ENCODE peak calls at places on chromosomes 7 and 10, in nine cellular contexts. R, B, C, Y, U, N, I, E and Z are unnamed samples.

GRCh38 chr10:119336599-119336998 is 129.2 kb downstream of the GRK5 start:
- DNase-seq in R (peak; percentile 52), B (peak; percentile 77), C (no peak), Y (no peak), U (no peak), N (no peak), I (no peak), E (no peak), Z (peak; percentile 70)

GRCh38 chr7:113664867-113665266 is 253.9 kb downstream of the PPP1R3A start:
- DNase-seq in R (no peak), B (no peak), C (no peak), Y (no peak), U (no peak), N (no peak), I (no peak), E (no peak), Z (no peak)

GRCh38 chr7:78489423-78489822 is 690.9 kb downstream of the PHTF2 start:
- DNase-seq in R (no peak), B (no peak), C (no peak), Y (no peak), U (no peak), N (no peak), I (no peak), E (no peak), Z (no peak)

GRCh38 chr7:128350708-128351295 is 7.1 kb upstream of the RBM28 start:
- DNase-seq in R (no peak), B (no peak), C (no peak), Y (no peak), U (no peak), N (no peak), I (no peak), E (no peak), Z (no peak)

GRCh38 chr7:156629873-156630272 is 10.7 kb upstream of the RNF32 start:
- DNase-seq in R (no peak), B (no peak), C (no peak), Y (no peak), U (no peak), N (no peak), I (no peak), E (no peak), Z (no peak)

GRCh38 chr7:72275412-72276070 is 136.6 kb downstream of the CALN1 start:
- DNase-seq in R (no peak), B (no peak), C (no peak), Y (no peak), U (no peak), N (no peak), I (no peak), E (no peak), Z (no peak)

GRCh38 chr10:128310966-128311658 is 184.9 kb upstream of the MKI67 start:
- DNase-seq in R (no peak), B (no peak), C (no peak), Y (no peak), U (no peak), N (no peak), I (no peak), E (no peak), Z (no peak)

GRCh38 chr7:155741061-155741460 is 71.2 kb downstream of the SHH start:
- DNase-seq in R (no peak), B (no peak), C (no peak), Y (no peak), U (no peak), N (no peak), I (no peak), E (peak; percentile 31), Z (no peak)

GRCh38 chr10:53401536-53401935 is 629.0 kb upstream of the MBL2 start:
- DNase-seq in R (no peak), B (no peak), C (no peak), Y (no peak), U (no peak), N (no peak), I (no peak), E (no peak), Z (no peak)

GRCh38 chr10:84525120-84525806 is 196.9 kb downstream of the CCSER2 start:
- DNase-seq in R (no peak), B (no peak), C (no peak), Y (peak; percentile 45), U (no peak), N (no peak), I (no peak), E (no peak), Z (no peak)

GRCh38 chr7:98470131-98470985 is 69.5 kb upstream of the BAIAP2L1 start:
- DNase-seq in R (no peak), B (peak; percentile 26), C (peak; percentile 81), Y (no peak), U (no peak), N (peak; percentile 86), I (no peak), E (peak; percentile 67), Z (peak; percentile 77)

GRCh38 chr7:70681111-70681846 is 450.7 kb upstream of the GALNT17 start:
- DNase-seq in R (no peak), B (no peak), C (no peak), Y (no peak), U (no peak), N (no peak), I (no peak), E (no peak), Z (no peak)

GRCh38 chr7:29112721-29113120 is 33.6 kb downstream of the CPVL start:
- DNase-seq in R (no peak), B (no peak), C (no peak), Y (no peak), U (no peak), N (no peak), I (no peak), E (no peak), Z (no peak)

GRCh38 chr7:126805351-126805750 is 447.4 kb downstream of the GRM8 start:
- DNase-seq in R (no peak), B (no peak), C (no peak), Y (no peak), U (no peak), N (no peak), I (no peak), E (no peak), Z (no peak)

GRCh38 chr7:31398815-31399214 is 58.3 kb upstream of the NEUROD6 start:
- DNase-seq in R (no peak), B (no peak), C (no peak), Y (no peak), U (no peak), N (no peak), I (no peak), E (no peak), Z (no peak)

GRCh38 chr10:43904301-43904700 is 255.6 kb upstream of the ZNF32 start:
- DNase-seq in R (no peak), B (no peak), C (no peak), Y (no peak), U (no peak), N (no peak), I (no peak), E (peak; percentile 5), Z (no peak)

GRCh38 chr10:43905502-43906236 is 257.0 kb upstream of the ZNF32 start:
- DNase-seq in R (no peak), B (peak; percentile 80), C (no peak), Y (peak; percentile 37), U (no peak), N (no peak), I (no peak), E (no peak), Z (peak; percentile 26)

GRCh38 chr10:43904831-43905230 is 256.1 kb upstream of the ZNF32 start:
- DNase-seq in R (no peak), B (no peak), C (no peak), Y (no peak), U (no peak), N (no peak), I (no peak), E (no peak), Z (no peak)

GRCh38 chr10:43903451-43903850 is 254.8 kb upstream of the ZNF32 start:
- DNase-seq in R (no peak), B (no peak), C (no peak), Y (no peak), U (no peak), N (no peak), I (no peak), E (no peak), Z (no peak)

GRCh38 chr10:43906470-43906869 is 257.8 kb upstream of the ZNF32 start:
- DNase-seq in R (no peak), B (no peak), C (no peak), Y (no peak), U (no peak), N (no peak), I (no peak), E (no peak), Z (peak; percentile 30)
- H3K9me3 ChIP-seq in R (no peaks in the 10 kb centered on the region), B (no peaks in the 10 kb centered on the region), C (no peaks in the 10 kb centered on the region), Y (no peaks in the 10 kb centered on the region), U (peaks cover 4% of the 10 kb centered on the region), N (no peaks in the 10 kb centered on the region), I (no peaks in the 10 kb centered on the region), E (no peaks in the 10 kb centered on the region), Z (no peaks in the 10 kb centered on the region)

DNA sequence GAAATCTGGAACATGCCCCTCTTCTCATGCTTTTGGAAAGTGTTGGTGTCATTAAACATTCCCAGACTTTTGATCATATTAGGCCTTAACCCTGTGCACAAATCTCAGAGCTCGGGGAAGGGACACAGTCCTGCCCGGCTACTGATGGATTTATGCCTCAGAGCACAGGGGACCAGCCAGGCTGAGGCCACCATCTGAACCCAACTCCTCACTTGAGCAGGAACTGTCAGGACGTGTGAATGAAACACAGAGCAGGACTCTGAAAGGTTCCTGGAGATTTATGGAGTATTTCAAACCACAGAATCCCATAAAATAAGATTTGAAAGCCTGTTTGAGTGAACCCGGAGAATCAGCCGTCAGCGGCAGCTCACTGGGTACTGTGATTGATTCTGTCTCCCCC is 132.0 kb upstream of the CXCL12 start:
- DNase-seq in R (no peak), B (no peak), C (no peak), Y (no peak), U (no peak), N (no peak), I (no peak), E (no peak), Z (no peak)
- H3K9me3 ChIP-seq in R (no peaks in the 10 kb centered on the region), B (no peaks in the 10 kb centered on the region), C (no peaks in the 10 kb centered on the region), Y (no peaks in the 10 kb centered on the region), U (peaks cover 7% of the 10 kb centered on the region), N (no peaks in the 10 kb centered on the region), I (no peaks in the 10 kb centered on the region), E (no peaks in the 10 kb centered on the region), Z (no peaks in the 10 kb centered on the region)

DNA sequence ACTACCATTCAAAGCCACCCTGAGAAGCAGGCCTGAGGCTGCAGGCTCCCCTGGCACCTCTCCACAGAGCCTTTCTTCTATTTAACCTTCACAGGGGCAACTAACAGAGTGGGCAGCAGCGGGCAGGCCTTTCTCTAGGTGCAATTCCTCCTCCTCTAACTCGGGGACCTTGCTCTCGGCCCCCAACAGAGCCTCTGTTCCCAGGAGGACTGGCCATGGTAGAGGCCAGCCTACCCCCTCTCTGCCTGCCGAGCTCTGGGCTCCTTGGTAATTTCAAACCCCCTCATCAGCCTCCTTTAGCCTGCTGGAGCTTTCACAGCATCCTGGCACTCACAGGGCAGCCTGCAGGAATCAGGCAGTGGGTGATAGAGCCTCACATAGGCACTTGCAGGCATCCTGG is 920.8 kb upstream of the ZNF722 start:
- DNase-seq in R (no peak), B (no peak), C (no peak), Y (no peak), U (no peak), N (no peak), I (no peak), E (no peak), Z (no peak)
- H3K9me3 ChIP-seq in R (peaks cover 15% of the 10 kb centered on the region), B (no peaks in the 10 kb centered on the region), C (peaks cover 90% of the 10 kb centered on the region), Y (no peaks in the 10 kb centered on the region), U (peaks cover 55% of the 10 kb centered on the region), N (peaks cover 25% of the 10 kb centered on the region), I (peaks cover 54% of the 10 kb centered on the region), E (peaks cover 20% of the 10 kb centered on the region), Z (no peaks in the 10 kb centered on the region)

DNA sequence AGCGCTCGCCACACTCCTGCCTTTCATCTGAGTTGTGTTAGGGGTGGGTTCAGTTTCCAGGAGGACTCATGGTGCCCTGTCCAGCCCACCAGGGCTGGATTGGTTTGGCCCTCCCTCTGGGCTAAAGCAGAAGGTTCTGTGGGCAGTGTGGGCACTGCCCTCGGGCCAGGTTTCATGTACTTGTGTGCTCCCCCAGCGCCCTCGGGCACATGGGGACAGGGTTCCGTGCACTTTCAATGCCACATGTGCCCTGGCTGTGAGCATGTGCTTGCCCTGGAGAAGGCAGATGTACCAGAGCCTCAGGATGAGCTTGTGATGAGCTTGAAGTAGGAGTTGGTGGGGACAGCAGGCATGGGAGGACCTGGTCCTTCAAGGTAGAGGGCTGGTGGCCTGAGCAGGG is 35.6 kb upstream of the ZNF716 start:
- DNase-seq in R (peak; percentile 32), B (no peak), C (no peak), Y (no peak), U (no peak), N (no peak), I (no peak), E (no peak), Z (no peak)
- H3K9me3 ChIP-seq in R (peaks cover 7% of the 10 kb centered on the region), B (no peaks in the 10 kb centered on the region), C (peaks cover 80% of the 10 kb centered on the region), Y (no peaks in the 10 kb centered on the region), U (peaks cover 48% of the 10 kb centered on the region), N (no peaks in the 10 kb centered on the region), I (peaks cover 78% of the 10 kb centered on the region), E (peaks cover 32% of the 10 kb centered on the region), Z (no peaks in the 10 kb centered on the region)